ENCODE peak calls at places on chromosomes 13 and 19, in nine cellular contexts. Y is lower lobe of right lung, P is tibial nerve, W is Peyer's patch, B is transverse colon, O is A549, Z is spleen, X is kidney, A is PC-3. U is an unnamed sample.

GRCh38 chr13:20191902-20192469 is 752 bp downstream of the GJB2 start:
- DNase-seq in Y (no peak), O (no peak), Z (no peak), B (peak; percentile 66), X (peak; percentile 58), P (no peak), W (no peak), A (peak; percentile 65), U (no peak)

GRCh38 chr13:35888327-35888940 is 242.7 kb downstream of the DCLK1 start:
- DNase-seq in P (no peak), B (no peak), O (no peak), W (no peak), Z (no peak), X (no peak), A (peak; percentile 20), Y (no peak), U (no peak)

GRCh38 chr13:18212873-18213272 is 968.8 kb downstream of the TUBA3C start:
- DNase-seq in P (peak; percentile 46), Y (peak; percentile 51), W (no peak), X (no peak), B (no peak), Z (no peak), A (no peak), O (no peak), U (no peak)

GRCh38 chr19:18439025-18439909 is 1.3 kb upstream of the ISYNA1 start:
- DNase-seq in Y (no peak), B (no peak), A (peak; percentile 50), P (no peak), X (no peak), W (no peak), O (no peak), Z (peak; percentile 64), U (no peak)

GRCh38 chr13:96898212-96898611 is 96.1 kb downstream of the OXGR1 start:
- DNase-seq in P (no peak), Y (no peak), Z (no peak), X (no peak), B (no peak), A (peak; percentile 20), O (no peak), W (no peak), U (no peak)

GRCh38 chr13:110907951-110908898 is 6.6 kb downstream of the ANKRD10 start:
- DNase-seq in Y (no peak), O (peak; percentile 28), X (no peak), B (peak; percentile 78), Z (no peak), W (no peak), P (no peak), A (peak; percentile 94), U (no peak)

GRCh38 chr13:60139272-60139671 is 24.5 kb downstream of the DIAPH3 start:
- DNase-seq in O (no peak), Y (no peak), X (no peak), P (no peak), A (peak; percentile 32), B (no peak), Z (no peak), W (no peak), U (no peak)

GRCh38 chr13:59112375-59112774 is 1051.4 kb downstream of the DIAPH3 start:
- DNase-seq in B (peak; percentile 11), P (no peak), X (no peak), A (peak; percentile 61), W (no peak), Z (no peak), O (no peak), Y (no peak), U (no peak)

GRCh38 chr13:40982772-40983171 is 36.3 kb downstream of the ELF1 start:
- DNase-seq in Z (no peak), P (no peak), Y (no peak), W (peak; percentile 75), A (no peak), O (no peak), X (no peak), B (peak; percentile 41), U (peak; percentile 72)

GRCh38 chr13:97000295-97000925 is 6.1 kb upstream of the OXGR1 start:
- DNase-seq in Y (no peak), X (no peak), A (no peak), W (no peak), O (no peak), B (no peak), P (no peak), Z (no peak), U (no peak)

GRCh38 chr13:72500851-72501250 is 226.6 kb downstream of the MZT1 start:
- DNase-seq in X (no peak), B (no peak), W (no peak), P (no peak), A (no peak), O (no peak), Y (no peak), Z (no peak), U (no peak)

GRCh38 chr13:89375839-89376238 is 1704.7 kb downstream of the SLITRK5 start:
- DNase-seq in A (peak; percentile 22), X (no peak), W (no peak), Y (no peak), P (no peak), Z (no peak), O (no peak), B (no peak), U (no peak)

GRCh38 chr13:84431646-84432045 is 549.4 kb upstream of the SLITRK1 start:
- DNase-seq in W (no peak), O (no peak), Y (no peak), Z (no peak), P (no peak), A (no peak), B (no peak), X (no peak), U (no peak)

GRCh38 chr19:17777840-17778620 is 16.9 kb upstream of the B3GNT3 start:
- DNase-seq in Z (peak; percentile 92), O (peak; percentile 62), Y (peak; percentile 88), A (peak; percentile 94), W (peak; percentile 62), B (peak; percentile 80), X (peak; percentile 84), P (no peak), U (no peak)

GRCh38 chr13:113883314-113883811 is 19.5 kb upstream of the GAS6 start:
- DNase-seq in B (no peak), Y (no peak), Z (no peak), X (peak; percentile 71), O (no peak), A (no peak), P (no peak), W (no peak), U (no peak)

GRCh38 chr19:38917921-38918491 is 6.0 kb upstream of the CCER2 start:
- DNase-seq in P (no peak), W (no peak), O (peak; percentile 90), B (no peak), A (peak; percentile 5), Y (peak; percentile 12), X (no peak), Z (peak; percentile 44), U (no peak)

GRCh38 chr19:613732-614567 is 19.4 kb downstream of the POLRMT start:
- DNase-seq in A (no peak), B (no peak), Z (no peak), X (no peak), P (no peak), Y (no peak), O (no peak), W (no peak), U (no peak)
- H3K27ac ChIP-seq in A (no peak overlapping the region), B (no peak overlapping the region), Z (no peak overlapping the region), X (no peak overlapping the region), P (no peak overlapping the region), Y (no peak overlapping the region), O (no peak overlapping the region), W (no peak overlapping the region), U (no peak overlapping the region)

GRCh38 chr13:93290503-93290902 is 63.9 kb downstream of the GPC6 start:
- DNase-seq in X (no peak), W (no peak), B (no peak), O (no peak), A (no peak), P (no peak), Z (no peak), Y (no peak), U (no peak)
- TF ChIP-seq CTCF in X (no peak), W (no peak), B (no peak), O (no peak), A (no peak), P (no peak), Z (no peak), Y (no peak), U (no peak)

DNA sequence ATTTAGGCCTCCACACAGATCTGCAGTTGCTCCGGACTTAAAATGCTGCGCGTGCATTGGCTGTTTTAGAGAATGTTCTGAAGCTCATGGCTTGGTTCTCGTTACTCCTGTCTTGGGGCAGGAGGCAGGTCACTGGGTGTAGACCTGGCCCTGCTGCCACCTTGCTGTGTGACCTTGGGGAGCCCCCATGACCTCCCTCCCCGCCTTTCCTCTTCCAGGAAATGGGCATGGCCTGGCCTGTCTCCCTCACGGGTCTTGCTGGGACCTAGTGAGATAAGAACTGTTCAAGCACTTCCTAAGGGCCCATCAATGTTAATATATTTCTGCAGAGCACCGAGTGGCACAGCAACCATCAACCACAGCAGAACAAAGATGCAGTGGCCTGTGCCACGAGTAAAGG is 49.4 kb downstream of the KLF2 start:
- DNase-seq in Y (no peak), Z (peak; percentile 74), O (no peak), P (no peak), A (no peak), W (no peak), X (peak; percentile 60), B (no peak), U (no peak)
- H3K4me1 ChIP-seq in Y (peaks cover 68% of the 10 kb centered on the region), Z (peaks cover 88% of the 10 kb centered on the region), O (peaks cover 9% of the 10 kb centered on the region), P (peaks cover 30% of the 10 kb centered on the region), A (no peaks in the 10 kb centered on the region), W (peaks cover 47% of the 10 kb centered on the region), X (peaks cover 31% of the 10 kb centered on the region), B (peaks cover 21% of the 10 kb centered on the region), U (peaks cover 93% of the 10 kb centered on the region)

GRCh38 chr19:3554254-3555083 is 2.9 kb downstream of the MFSD12 start:
- DNase-seq in W (peak; percentile 66), Y (no peak), P (no peak), A (no peak), X (no peak), O (no peak), B (no peak), Z (peak; percentile 77), U (peak; percentile 38)

GRCh38 chr19:3555653-3556422 is 1.5 kb downstream of the MFSD12 start:
- DNase-seq in B (no peak), Y (peak; percentile 40), W (no peak), A (no peak), Z (peak; percentile 76), O (no peak), X (no peak), P (no peak), U (no peak)

GRCh38 chr19:3556423-3556977 is 886 bp downstream of the MFSD12 start:
- DNase-seq in A (no peak), B (no peak), W (no peak), Y (no peak), P (no peak), X (no peak), O (no peak), Z (peak; percentile 76), U (no peak)

GRCh38 chr19:3557461-3558248 is at the start of gene MFSD12:
- DNase-seq in A (peak; percentile 89), W (peak; percentile 89), P (peak; percentile 94), B (peak; percentile 96), X (peak; percentile 98), Z (peak; percentile 97), O (peak; percentile 93), Y (peak; percentile 96), U (peak; percentile 96)

DNA sequence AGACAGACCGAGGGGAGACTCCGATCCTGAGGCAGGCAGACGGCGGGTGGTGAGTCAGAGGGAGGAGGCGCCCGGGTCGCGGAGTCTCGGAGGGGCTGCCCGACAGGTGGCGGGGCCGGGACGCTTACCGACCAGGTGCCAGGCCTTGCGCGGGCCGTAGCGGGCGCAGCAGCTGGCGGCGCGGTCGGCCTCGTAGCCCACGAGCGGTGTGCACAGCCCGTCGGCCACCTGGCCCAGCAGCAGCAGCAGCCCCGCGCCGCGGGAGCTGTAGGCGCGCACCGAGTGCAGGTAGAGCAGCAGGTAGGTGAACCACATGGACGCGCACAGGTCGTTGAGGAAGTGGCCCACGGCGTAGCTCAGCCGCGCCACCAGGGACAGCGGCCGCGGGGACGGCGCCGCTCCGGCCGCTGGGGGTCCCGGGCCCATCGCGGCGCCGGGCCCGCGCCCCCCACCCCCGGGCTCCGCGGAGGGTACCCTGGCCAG is 367 bp downstream of the MFSD12 start:
- DNase-seq in Z (peak; percentile 89), B (peak; percentile 51), X (peak; percentile 86), P (no peak), A (peak; percentile 45), O (peak; percentile 46), Y (peak; percentile 70), W (peak; percentile 52), U (peak; percentile 48)
- H3K27ac ChIP-seq in Z (peak overlapping the region; percentile 85), B (peak overlapping the region; percentile 92), X (peak overlapping the region; percentile 77), P (peak overlapping the region; percentile 96), A (peak overlapping the region; percentile 30), O (peak overlapping the region; percentile 89), Y (peak overlapping the region; percentile 87), W (peak overlapping the region; percentile 84), U (peak overlapping the region; percentile 56)